ENCODE peak calls at places on chromosomes 2 and 18, in four cellular contexts. W is IMR-90, R is lung, Q is GM23248. E is an unnamed sample.

GRCh38 chr2:200800458-200800857 is 11.3 kb upstream of the BZW1 start:
- DNase-seq in R (no peak), Q (no peak), W (no peak), E (no peak)

GRCh38 chr2:30975156-30975555 is 163.1 kb downstream of the GALNT14 start:
- DNase-seq in R (no peak), W (no peak), Q (no peak), E (no peak)

GRCh38 chr2:85666016-85666415 is 2.0 kb downstream of the SFTPB start:
- DNase-seq in W (no peak), Q (no peak), R (no peak), E (no peak)

GRCh38 chr2:133082034-133082433 is 412.0 kb upstream of the LYPD1 start:
- DNase-seq in R (no peak), W (no peak), Q (no peak), E (no peak)

GRCh38 chr2:2862386-2862785 is 515.2 kb downstream of the EIPR1 start:
- DNase-seq in R (no peak), W (no peak), Q (no peak), E (no peak)

GRCh38 chr2:215772634-215773563 is 240.5 kb downstream of the MREG start:
- DNase-seq in R (no peak), Q (peak), W (no peak), E (no peak)

GRCh38 chr2:26640781-26641564 is at the start of gene CIB4:
- DNase-seq in Q (no peak), W (no peak), R (peak), E (peak)

GRCh38 chr2:85698880-85699254 is 4.7 kb downstream of the GNLY start:
- DNase-seq in Q (no peak), W (no peak), R (no peak), E (no peak)

GRCh38 chr18:13245481-13246000 is 27.0 kb downstream of the LDLRAD4 start:
- DNase-seq in W (no peak), R (no peak), Q (no peak), E (peak)

GRCh38 chr2:3488768-3489448 is 30.4 kb downstream of the ADI1 start:
- DNase-seq in Q (no peak), W (no peak), R (no peak), E (peak)

GRCh38 chr2:173191601-173192000 is 116.0 kb downstream of the MAP3K20 start:
- DNase-seq in W (peak), Q (peak), R (no peak), E (no peak)

GRCh38 chr2:215660687-215661086 is 224.8 kb upstream of the FN1 start:
- DNase-seq in Q (peak), W (peak), R (no peak), E (no peak)

GRCh38 chr2:74368499-74368898 is 11.6 kb downstream of the DCTN1 start:
- DNase-seq in W (no peak), R (no peak), Q (no peak), E (no peak)

GRCh38 chr2:128236491-128237035 is 82.1 kb downstream of the HS6ST1 start:
- DNase-seq in W (peak), R (no peak), Q (peak), E (no peak)

GRCh38 chr2:99858951-99859596 is 283.3 kb downstream of the AFF3 start:
- DNase-seq in Q (peak), W (peak), R (no peak), E (no peak)

GRCh38 chr2:132392211-132392610 is 24.4 kb upstream of the GPR39 start:
- DNase-seq in R (no peak), W (no peak), Q (no peak), E (no peak)

GRCh38 chr2:216024779-216025178 is 11.4 kb upstream of the MREG start:
- DNase-seq in Q (no peak), W (no peak), R (no peak), E (no peak)

GRCh38 chr18:78772369-78773302 is 207.0 kb upstream of the SALL3 start:
- DNase-seq in R (no peak), Q (no peak), W (no peak), E (no peak)

GRCh38 chr2:28662468-28663095 is 89.0 kb upstream of the PPP1CB start:
- DNase-seq in W (peak), R (no peak), Q (peak), E (peak)

GRCh38 chr2:158619496-158619895 is 162.7 kb downstream of the PKP4 start:
- DNase-seq in R (no peak), W (peak), Q (peak), E (no peak)

GRCh38 chr2:237866119-237866621 is 6.7 kb downstream of the RAMP1 start:
- DNase-seq in Q (peak), R (peak), W (peak), E (no peak)

GRCh38 chr18:3727260-3727659 is 277.3 kb downstream of the TGIF1 start:
- DNase-seq in R (no peak), W (no peak), Q (no peak), E (no peak)

GRCh38 chr18:39523281-39523680 is 1957.7 kb upstream of the CELF4 start:
- DNase-seq in Q (peak), R (no peak), W (peak), E (no peak)

GRCh38 chr2:233436691-233437438 is 82.6 kb downstream of the DGKD start:
- DNase-seq in Q (no peak), W (no peak), R (no peak), E (no peak)

DNA sequence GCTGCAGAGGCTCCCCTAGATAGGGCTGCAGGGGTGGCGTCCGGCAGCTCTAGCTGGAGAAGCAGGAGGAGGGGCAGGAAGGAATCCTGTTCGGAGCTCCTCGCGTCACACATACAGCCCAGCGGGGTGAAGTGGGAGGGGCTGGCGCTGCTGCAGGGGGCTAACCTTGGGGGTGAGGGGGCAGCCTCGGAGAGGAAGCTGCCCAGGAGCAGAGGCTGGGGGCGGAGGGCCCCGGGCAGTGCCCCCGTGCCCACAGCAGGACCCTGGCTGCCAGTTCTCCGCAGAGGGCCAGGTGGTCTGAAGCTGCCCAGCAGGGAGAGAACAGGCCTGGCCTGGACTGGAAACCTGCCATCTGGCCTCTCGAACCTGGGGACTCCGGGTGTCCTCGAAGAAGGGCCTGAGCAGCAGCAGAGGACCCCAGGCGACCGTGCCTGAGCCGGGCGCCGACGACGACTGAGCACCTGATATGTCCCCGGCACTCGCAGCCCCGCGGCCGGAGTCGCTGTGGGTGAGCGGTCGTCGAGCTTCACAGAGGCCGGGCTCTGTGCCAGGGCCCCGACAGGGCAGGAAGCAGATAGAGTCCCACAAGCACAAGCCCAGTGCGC is 2.5 kb upstream of the GPR35 start:
- DNase-seq in Q (no peak), W (no peak), R (no peak), E (peak)
- H3K4me3 ChIP-seq in Q (no peak), W (no peak), R (no peak), E (no peak)

DNA sequence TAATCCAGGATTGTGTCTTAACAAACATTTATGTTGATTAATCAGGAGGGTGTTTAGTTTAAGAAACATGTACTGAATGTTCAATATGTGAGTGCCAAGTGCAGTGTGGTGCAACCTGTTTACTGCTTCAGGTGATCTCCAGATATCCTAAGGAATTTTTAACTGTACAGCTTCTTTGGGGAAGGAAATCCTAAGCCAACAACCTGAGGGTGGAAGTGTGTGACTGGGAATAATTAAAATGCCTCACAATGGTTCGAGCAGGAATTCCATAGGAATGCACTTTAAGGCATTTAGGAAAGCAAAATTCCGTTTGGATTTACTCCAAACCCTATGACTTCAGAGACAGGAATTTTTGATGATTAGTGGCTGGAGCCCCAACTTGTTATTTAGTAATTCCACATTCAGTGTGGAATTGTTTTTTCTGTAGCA is 16.4 kb downstream of the CRIM1 start:
- DNase-seq in Q (peak), R (no peak), W (peak), E (no peak)
- H3K4me3 ChIP-seq in Q (peak), R (no peak), W (no peak), E (no peak)

DNA sequence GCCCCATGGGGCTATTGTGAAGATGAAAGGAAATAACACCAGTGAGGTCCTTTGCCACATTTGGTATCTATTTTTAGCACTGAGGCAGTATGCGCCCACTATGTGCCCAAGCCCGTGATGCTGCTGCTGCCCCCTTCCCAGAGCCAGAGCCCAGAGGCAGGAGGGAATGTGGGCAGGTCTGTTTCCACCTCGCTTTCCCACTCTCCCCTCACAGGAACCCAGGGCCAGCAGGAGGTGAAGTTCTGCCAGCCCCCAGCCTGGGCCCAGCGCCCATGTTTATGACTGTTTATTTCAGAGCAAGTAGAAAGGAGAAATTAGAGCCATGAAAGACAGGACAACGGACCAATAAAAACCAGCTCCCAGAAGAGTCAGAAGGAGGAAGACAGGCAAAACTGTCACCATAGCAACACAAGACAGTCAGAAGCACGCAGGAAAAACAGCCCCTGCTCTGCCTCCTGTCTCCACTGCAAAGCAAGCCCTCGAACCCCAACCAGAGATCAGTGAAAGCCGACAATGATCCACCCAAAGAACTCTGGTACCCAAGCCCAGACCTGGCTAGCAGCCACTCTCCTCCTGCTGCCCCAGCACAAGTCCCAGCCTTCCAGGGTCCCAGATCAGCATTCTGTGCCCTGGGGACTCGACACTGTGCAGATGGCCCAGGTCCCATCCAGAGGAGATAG is 1.4 kb downstream of the CYRIA start:
- DNase-seq in R (peak), W (peak), Q (peak), E (peak)
- H3K4me3 ChIP-seq in R (peak), W (peak), Q (no peak), E (peak)

GRCh38 chr2:162343492-162343823 is 474 bp upstream of the GCA start:
- DNase-seq in Q (no peak), W (no peak), R (no peak), E (no peak)
- H3K4me3 ChIP-seq in Q (peak), W (peak), R (peak), E (peak)

GRCh38 chr18:35362531-35362930 is 14.6 kb downstream of the ZNF396 start:
- DNase-seq in W (no peak), R (no peak), Q (no peak), E (no peak)

DNA sequence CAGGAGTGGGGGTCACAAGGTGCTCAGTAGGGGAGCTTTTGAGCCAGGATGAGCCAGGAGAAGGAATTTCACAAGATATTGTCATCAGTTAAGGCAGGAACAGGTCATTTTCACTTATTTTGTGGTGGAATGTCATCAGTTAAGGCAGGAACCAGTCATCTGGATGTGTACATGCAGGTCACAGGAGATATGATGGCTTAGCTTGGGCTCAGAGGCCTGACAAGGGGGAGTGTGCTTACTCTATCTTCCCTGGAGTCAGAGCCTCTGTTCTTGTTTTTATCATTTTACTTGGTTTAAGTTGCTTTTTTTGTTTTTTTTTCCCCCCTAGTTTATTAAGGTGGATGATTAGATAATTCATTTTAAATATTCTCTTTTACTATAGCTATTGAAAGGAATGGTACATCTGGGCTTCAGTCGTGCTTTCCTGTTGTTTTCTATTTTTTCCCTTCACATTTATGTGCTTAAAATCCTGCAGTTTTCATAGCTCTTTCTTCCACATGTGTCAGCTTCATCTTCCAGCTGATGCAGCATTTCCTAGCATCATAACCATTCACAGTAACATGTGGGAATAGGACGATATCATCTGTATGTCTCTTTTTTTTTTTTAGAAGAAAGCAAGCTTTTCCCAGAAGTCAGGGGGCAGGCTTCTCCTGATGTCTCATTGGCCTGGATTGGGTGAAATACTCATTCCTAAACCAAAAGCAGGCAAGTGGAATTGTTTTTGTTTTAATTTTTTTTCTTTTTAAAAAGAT is 15.4 kb downstream of the ZNF396 start:
- DNase-seq in R (no peak), Q (no peak), W (no peak), E (no peak)
- H3K4me3 ChIP-seq in R (no peak), Q (no peak), W (no peak), E (no peak)

GRCh38 chr18:22934789-22935188 is 1.7 kb downstream of the RBBP8 start:
- DNase-seq in R (no peak), Q (no peak), W (no peak), E (no peak)
- H3K4me3 ChIP-seq in R (no peak), Q (no peak), W (no peak), E (no peak)

GRCh38 chr2:110978871-110979833 is 141.6 kb upstream of the BCL2L11 start:
- DNase-seq in Q (no peak), W (no peak), R (no peak), E (no peak)
- H3K4me3 ChIP-seq in Q (no peak), W (no peak), R (no peak), E (no peak)

GRCh38 chr2:239440511-239440959 is 39.7 kb upstream of the HDAC4 start:
- DNase-seq in Q (peak), R (no peak), W (no peak), E (no peak)
- H3K4me3 ChIP-seq in Q (no peak), R (no peak), W (no peak), E (no peak)

GRCh38 chr2:121613152-121613551 is 36.1 kb downstream of the CLASP1 start:
- DNase-seq in Q (no peak), R (no peak), W (no peak), E (no peak)
- H3K4me3 ChIP-seq in Q (no peak), R (no peak), W (no peak), E (no peak)